ENCODE peak calls at places on chromosomes 1 and 21, in eight cellular contexts. P is dermis microvascular lymphatic vessel endothelial cell; D is NCI-H510A; K is activated effector memory CD4-positive, alpha-beta T cell treated with Interleukin-2 at 50 U/mL for 16 hours; H is kidney glomerular epithelial cell; F is NCI-H345; Q is cardiac muscle cell; N is activated gamma-delta T cell. O is an unnamed sample.

GRCh38 chr1:193283026-193283425 is 96.6 kb upstream of the B3GALT2 start:
- DNase-seq in P (no peak), D (no peak), K (no peak), H (no peak), F (no peak), Q (no peak), N (no peak), O (no peak)

GRCh38 chr1:167012570-167012969 is 23.5 kb downstream of the MAEL start:
- DNase-seq in P (no peak), D (no peak), K (no peak), H (no peak), F (no peak), Q (no peak), N (no peak), O (no peak)

GRCh38 chr1:18908911-18909771 is 6.8 kb upstream of the ALDH4A1 start:
- DNase-seq in P (no peak), D (no peak), K (no peak), H (no peak), F (no peak), Q (no peak), N (no peak), O (no peak)

GRCh38 chr1:74522143-74522542 is 9.7 kb upstream of the LRRC53 start:
- DNase-seq in P (no peak), D (no peak), K (no peak), H (peak), F (no peak), Q (peak), N (no peak), O (no peak)

GRCh38 chr21:40837456-40837855 is 9.5 kb downstream of the DSCAM start:
- DNase-seq in P (no peak), D (no peak), K (no peak), H (no peak), F (no peak), Q (no peak), N (no peak), O (no peak)

GRCh38 chr1:230308039-230308438 is 118.1 kb downstream of the PGBD5 start:
- DNase-seq in P (no peak), D (no peak), K (no peak), H (peak), F (no peak), Q (no peak), N (no peak), O (peak)

GRCh38 chr1:200380589-200381021 is 29.2 kb downstream of the ZNF281 start:
- DNase-seq in P (no peak), D (no peak), K (no peak), H (no peak), F (no peak), Q (no peak), N (no peak), O (no peak)

GRCh38 chr21:45990049-45990711 is 8.6 kb downstream of the COL6A1 start:
- DNase-seq in P (no peak), D (no peak), K (no peak), H (no peak), F (no peak), Q (no peak), N (no peak), O (no peak)

GRCh38 chr21:32256226-32256625 is 22.6 kb downstream of the MIS18A start:
- DNase-seq in P (no peak), D (no peak), K (no peak), H (no peak), F (no peak), Q (no peak), N (no peak), O (no peak)

GRCh38 chr1:982765-983436 is 1.0 kb upstream of the PERM1 start:
- DNase-seq in P (no peak), D (no peak), K (no peak), H (no peak), F (no peak), Q (no peak), N (no peak), O (no peak)

GRCh38 chr1:92994105-92994712 is 32.9 kb upstream of the DIPK1A start:
- DNase-seq in P (peak), D (peak), K (no peak), H (peak), F (peak), Q (peak), N (no peak), O (peak)

GRCh38 chr1:49340576-49340975 is 563.9 kb upstream of the BEND5 start:
- DNase-seq in P (no peak), D (no peak), K (no peak), H (no peak), F (no peak), Q (no peak), N (no peak), O (no peak)

GRCh38 chr1:84344286-84344685 is 42.8 kb downstream of the SAMD13 start:
- DNase-seq in P (no peak), D (no peak), K (no peak), H (no peak), F (no peak), Q (no peak), N (no peak), O (no peak)

GRCh38 chr21:34857122-34857713 is 188.4 kb downstream of the CLIC6 start:
- DNase-seq in P (no peak), D (no peak), K (no peak), H (no peak), F (no peak), Q (no peak), N (no peak), O (no peak)

GRCh38 chr1:246622035-246622652 is 55.9 kb downstream of the CNST start:
- DNase-seq in P (no peak), D (no peak), K (no peak), H (no peak), F (no peak), Q (no peak), N (no peak), O (no peak)

GRCh38 chr1:87151500-87152421 is 176.9 kb upstream of the LMO4 start:
- DNase-seq in P (no peak), D (peak), K (no peak), H (peak), F (no peak), Q (peak), N (no peak), O (no peak)

GRCh38 chr1:52996653-52997052 is 65.4 kb upstream of the PODN start:
- DNase-seq in P (no peak), D (no peak), K (no peak), H (no peak), F (no peak), Q (no peak), N (no peak), O (no peak)

GRCh38 chr1:237913345-237913744 is 22.6 kb upstream of the ZP4 start:
- DNase-seq in P (no peak), D (no peak), K (no peak), H (no peak), F (no peak), Q (no peak), N (no peak), O (peak)

GRCh38 chr1:244046907-244047738 is 4.0 kb upstream of the ZBTB18 start:
- DNase-seq in P (peak), D (no peak), K (no peak), H (peak), F (no peak), Q (no peak), N (no peak), O (peak)

GRCh38 chr21:43362306-43362927 is 64.5 kb downstream of the SIK1 start:
- DNase-seq in P (no peak), D (peak), K (peak), H (no peak), F (no peak), Q (no peak), N (peak), O (no peak)

GRCh38 chr1:223226271-223226670 is 83.2 kb upstream of the TLR5 start:
- DNase-seq in P (no peak), D (no peak), K (no peak), H (no peak), F (no peak), Q (no peak), N (no peak), O (no peak)

GRCh38 chr21:45439901-45440461 is 35.0 kb downstream of the COL18A1 start:
- DNase-seq in P (no peak), D (no peak), K (no peak), H (no peak), F (no peak), Q (no peak), N (no peak), O (no peak)

GRCh38 chr1:202836616-202837403 is 26.1 kb downstream of the PCAT6 start:
- DNase-seq in P (no peak), D (no peak), K (no peak), H (no peak), F (no peak), Q (no peak), N (no peak), O (no peak)

GRCh38 chr1:13751985-13752384 is 52.0 kb downstream of the PRDM2 start:
- DNase-seq in P (no peak), D (no peak), K (no peak), H (no peak), F (no peak), Q (no peak), N (no peak), O (no peak)

GRCh38 chr1:166839600-166840308 is 479 bp downstream of the POGK start:
- DNase-seq in P (no peak), D (peak), K (peak), H (peak), F (peak), Q (peak), N (peak), O (peak)

GRCh38 chr1:6472391-6472790 is 6.4 kb upstream of the TNFRSF25 start:
- DNase-seq in P (no peak), D (no peak), K (no peak), H (no peak), F (no peak), Q (no peak), N (no peak), O (no peak)

GRCh38 chr1:173062156-173062938 is 11.6 kb upstream of the TNFSF18 start:
- DNase-seq in P (no peak), D (no peak), K (no peak), H (peak), F (no peak), Q (no peak), N (no peak), O (peak)

GRCh38 chr1:58895559-58896135 is 111.8 kb upstream of the JUN start:
- DNase-seq in P (no peak), D (no peak), K (no peak), H (no peak), F (no peak), Q (no peak), N (no peak), O (no peak)

GRCh38 chr1:224454337-224455055 is 19.9 kb upstream of the WDR26 start:
- DNase-seq in P (no peak), D (peak), K (no peak), H (peak), F (no peak), Q (no peak), N (no peak), O (peak)

GRCh38 chr1:34478460-34479076 is 276.3 kb upstream of the GJB5 start:
- DNase-seq in P (no peak), D (no peak), K (no peak), H (no peak), F (peak), Q (peak), N (no peak), O (peak)

GRCh38 chr1:242002528-242002927 is 3.6 kb upstream of the MAP1LC3C start:
- DNase-seq in P (no peak), D (no peak), K (no peak), H (no peak), F (no peak), Q (no peak), N (no peak), O (no peak)

GRCh38 chr1:228376262-228376628 is 30.4 kb downstream of the TRIM11 start:
- DNase-seq in P (no peak), D (no peak), K (no peak), H (no peak), F (no peak), Q (no peak), N (no peak), O (peak)

GRCh38 chr1:26994020-26994745 is 691 bp downstream of the TRNP1 start:
- DNase-seq in P (no peak), D (no peak), K (peak), H (no peak), F (peak), Q (peak), N (no peak), O (no peak)

GRCh38 chr1:3061566-3061965 is 7.4 kb upstream of the PRDM16 start:
- DNase-seq in P (no peak), D (no peak), K (no peak), H (no peak), F (no peak), Q (no peak), N (no peak), O (no peak)

GRCh38 chr1:90721210-90722194 is 4.4 kb upstream of the BARHL2 start:
- DNase-seq in P (peak), D (peak), K (no peak), H (peak), F (peak), Q (peak), N (no peak), O (peak)

O was measured in SW480.